ENCODE peak calls at places on chromosomes 5 and 9, in four cellular contexts. I is nucleus accumbens, H is activated gamma-delta T cell treated with Interleukin-2 at 50 U/mL for 16 hours, W is HS-27A. O is an unnamed sample.

GRCh38 chr5:172015346-172015745 is 8.9 kb upstream of the FBXW11 start:
- DNase-seq in W (no peak), H (no peak), I (no peak), O (no peak)

GRCh38 chr9:92561374-92562329 is 25.9 kb upstream of the ECM2 start:
- DNase-seq in H (no peak), W (no peak), I (no peak), O (no peak)

GRCh38 chr5:151619812-151620462 is 28.8 kb upstream of the FAT2 start:
- DNase-seq in I (no peak), H (no peak), W (no peak), O (no peak)

GRCh38 chr9:137407590-137408300 is 15.2 kb downstream of the EXD3 start:
- DNase-seq in W (no peak), I (no peak), H (no peak), O (no peak)

GRCh38 chr9:133430244-133430643 is 8.1 kb downstream of the ADAMTS13 start:
- DNase-seq in W (no peak), I (no peak), H (no peak), O (no peak)

GRCh38 chr5:16759147-16759800 is 142.5 kb upstream of the RETREG1 start:
- DNase-seq in H (peak; percentile 15), W (no peak), I (no peak), O (peak; percentile 74)

GRCh38 chr5:35158627-35159369 is 71.5 kb downstream of the PRLR start:
- DNase-seq in I (no peak), W (no peak), H (no peak), O (no peak)

GRCh38 chr5:143176048-143176447 is 227.4 kb downstream of the NR3C1 start:
- DNase-seq in H (no peak), W (no peak), I (no peak), O (no peak)

GRCh38 chr5:138716456-138716924 is 36.7 kb upstream of the CTNNA1 start:
- DNase-seq in H (no peak), I (no peak), W (no peak), O (no peak)

GRCh38 chr9:1718836-1719235 is 296.3 kb upstream of the SMARCA2 start:
- DNase-seq in H (no peak), W (no peak), I (no peak), O (no peak)

GRCh38 chr9:4686584-4686983 is 7.2 kb downstream of the CDC37L1 start:
- DNase-seq in H (no peak), W (no peak), I (no peak), O (no peak)

GRCh38 chr5:168978015-168978414 is 322.9 kb downstream of the SLIT3 start:
- DNase-seq in W (no peak), H (no peak), I (no peak), O (no peak)

GRCh38 chr5:100854594-100854993 is 48.5 kb downstream of the ST8SIA4 start:
- DNase-seq in W (no peak), H (no peak), I (no peak), O (no peak)

GRCh38 chr9:27273186-27273585 is 23.8 kb downstream of the EQTN start:
- DNase-seq in W (no peak), H (no peak), I (no peak), O (no peak)

GRCh38 chr5:138179277-138179857 is 455 bp downstream of the KIF20A start:
- DNase-seq in W (no peak), I (no peak), H (no peak), O (peak; percentile 30)

GRCh38 chr9:129436751-129437625 is 183.9 kb downstream of the C9orf50 start:
- DNase-seq in I (peak; percentile 40), W (no peak), H (peak; percentile 35), O (no peak)

GRCh38 chr9:93450817-93451761 is at the start of gene FAM120A:
- DNase-seq in W (peak; percentile 26), I (peak; percentile 78), H (peak; percentile 65), O (peak; percentile 77)

GRCh38 chr5:171585981-171586380 is 166.5 kb downstream of the FGF18 start:
- DNase-seq in I (no peak), H (no peak), W (no peak), O (no peak)

GRCh38 chr9:137296214-137297059 is 5.6 kb downstream of the NRARP start:
- DNase-seq in H (no peak), W (no peak), I (no peak), O (no peak)

GRCh38 chr9:134139081-134139480 is 3.2 kb downstream of the WDR5 start:
- DNase-seq in H (no peak), I (no peak), W (no peak), O (no peak)

GRCh38 chr5:150656191-150657132 is 4.6 kb upstream of the MYOZ3 start:
- DNase-seq in H (peak; percentile 79), W (no peak), I (peak; percentile 71), O (peak; percentile 88)

GRCh38 chr9:110078626-110079025 is 129.3 kb downstream of the C9orf152 start:
- DNase-seq in I (no peak), W (no peak), H (no peak), O (no peak)